ENCODE peak calls at places on chromosomes 13 and 19, in nine cellular contexts. L, S, Z, I, Q, W, G, P and T are unnamed samples.

GRCh38 chr19:57321746-57322145 is 1.5 kb downstream of the ZNF543 start:
- DNase-seq in Q (no peak), P (no peak), G (no peak), W (no peak), S (no peak), Z (no peak), I (no peak), L (no peak), T (no peak)

GRCh38 chr13:48299591-48299990 is 4.0 kb upstream of the RB1 start:
- DNase-seq in G (no peak), Z (no peak), Q (no peak), W (no peak), P (no peak), I (no peak), L (no peak), S (no peak), T (no peak)

GRCh38 chr13:94813920-94814500 is 101.7 kb upstream of the SOX21 start:
- DNase-seq in P (no peak), G (no peak), W (no peak), I (no peak), L (peak), Q (no peak), Z (no peak), S (no peak), T (no peak)

GRCh38 chr19:38425810-38426466 is at the start of gene RASGRP4:
- DNase-seq in Z (peak), W (peak), G (peak), L (peak), P (no peak), S (no peak), I (no peak), Q (peak), T (no peak)

GRCh38 chr19:8512115-8512967 is 1.6 kb downstream of the ZNF414 start:
- DNase-seq in W (peak), L (no peak), S (peak), Q (no peak), I (no peak), P (no peak), Z (peak), G (no peak), T (no peak)

GRCh38 chr19:16829822-16830289 is 658 bp downstream of the SIN3B start:
- DNase-seq in Q (no peak), G (no peak), Z (no peak), W (no peak), P (no peak), L (no peak), S (no peak), I (no peak), T (no peak)

GRCh38 chr13:109885235-109885634 is 98.9 kb upstream of the IRS2 start:
- DNase-seq in G (no peak), S (no peak), Z (no peak), I (no peak), Q (no peak), W (no peak), L (no peak), P (no peak), T (no peak)

GRCh38 chr13:76773695-76774094 is 112.5 kb downstream of the KCTD12 start:
- DNase-seq in Q (no peak), Z (no peak), S (peak), W (no peak), I (no peak), L (no peak), G (no peak), P (no peak), T (no peak)

GRCh38 chr19:57338798-57339378 is 12.2 kb upstream of the ZNF304 start:
- DNase-seq in Q (no peak), I (no peak), G (no peak), Z (no peak), P (no peak), S (no peak), W (no peak), L (no peak), T (no peak)

GRCh38 chr13:26685606-26686005 is 75.0 kb downstream of the GPR12 start:
- DNase-seq in W (no peak), Z (no peak), G (no peak), P (no peak), Q (no peak), L (no peak), S (no peak), I (no peak), T (no peak)

GRCh38 chr13:50074843-50075242 is 59.6 kb downstream of the KCNRG start:
- DNase-seq in I (no peak), G (no peak), W (no peak), P (no peak), Z (no peak), Q (no peak), S (no peak), L (no peak), T (no peak)

GRCh38 chr19:15218501-15218900 is 13.7 kb downstream of the EPHX3 start:
- DNase-seq in I (no peak), Q (no peak), P (no peak), G (no peak), Z (no peak), L (no peak), W (no peak), S (no peak), T (no peak)

GRCh38 chr19:45147835-45148676 is 12.7 kb downstream of the NKPD1 start:
- DNase-seq in L (no peak), S (no peak), G (no peak), Z (no peak), I (no peak), Q (no peak), P (no peak), W (no peak), T (no peak)

GRCh38 chr19:898663-899062 is 5.4 kb downstream of the RNU6-9 start:
- DNase-seq in L (no peak), S (no peak), I (no peak), Z (peak), G (no peak), P (no peak), W (no peak), Q (no peak), T (no peak)

GRCh38 chr19:9323557-9323918 is 441 bp upstream of the ZNF559 start:
- DNase-seq in W (peak), P (peak), Q (no peak), S (peak), L (no peak), Z (no peak), G (peak), I (peak), T (peak)